ENCODE peak calls at places on chromosomes 11 and 22, in four cellular contexts. One of them, this sample, is unnamed.

GRCh38 chr11:44207292-44207691 is 102.6 kb downstream of the ALX4 start:
- DNase-seq in AG04450: no peak
- DNase-seq in PC-9: no peak
- DNase-seq in bronchial epithelial cell: no peak
- DNase-seq in this sample: no peak

GRCh38 chr11:215581-216037 is 8.1 kb downstream of the RIC8A start:
- DNase-seq in AG04450: no peak
- DNase-seq in PC-9: no peak
- DNase-seq in bronchial epithelial cell: no peak
- DNase-seq in this sample: no peak

GRCh38 chr11:70331901-70332300 is 61.4 kb downstream of the PPFIA1 start:
- DNase-seq in AG04450: no peak
- DNase-seq in PC-9: no peak
- DNase-seq in bronchial epithelial cell: no peak
- DNase-seq in this sample: no peak

GRCh38 chr11:75189911-75190310 is 39.0 kb downstream of the SLCO2B1 start:
- DNase-seq in AG04450: no peak
- DNase-seq in PC-9: no peak
- DNase-seq in bronchial epithelial cell: no peak
- DNase-seq in this sample: no peak

GRCh38 chr11:115580927-115581680 is 76.9 kb upstream of the CADM1 start:
- DNase-seq in AG04450: no peak
- DNase-seq in PC-9: no peak
- DNase-seq in bronchial epithelial cell: no peak
- DNase-seq in this sample: no peak

GRCh38 chr22:39439170-39439569 is 17.6 kb upstream of the MGAT3 start:
- DNase-seq in AG04450: no peak
- DNase-seq in PC-9: peak; percentile 60
- DNase-seq in bronchial epithelial cell: peak; percentile 72
- DNase-seq in this sample: no peak

GRCh38 chr22:28116261-28116673 is 197.2 kb upstream of the PITPNB start:
- DNase-seq in AG04450: peak; percentile 75
- DNase-seq in PC-9: peak; percentile 40
- DNase-seq in bronchial epithelial cell: peak; percentile 97
- DNase-seq in this sample: no peak

GRCh38 chr11:121416909-121417567 is 35.1 kb upstream of the SORL1 start:
- DNase-seq in AG04450: peak; percentile 15
- DNase-seq in PC-9: peak; percentile 90
- DNase-seq in bronchial epithelial cell: peak; percentile 77
- DNase-seq in this sample: peak; percentile 34

GRCh38 chr11:67105964-67106363 is 13.1 kb upstream of the KDM2A start:
- DNase-seq in AG04450: no peak
- DNase-seq in PC-9: no peak
- DNase-seq in bronchial epithelial cell: no peak
- DNase-seq in this sample: no peak

GRCh38 chr11:134686418-134686817 is 274.4 kb upstream of the B3GAT1 start:
- DNase-seq in AG04450: no peak
- DNase-seq in PC-9: no peak
- DNase-seq in bronchial epithelial cell: no peak
- DNase-seq in this sample: no peak

GRCh38 chr22:46851941-46852340 is 89.5 kb downstream of the TBC1D22A start:
- DNase-seq in AG04450: no peak
- DNase-seq in PC-9: peak; percentile 12
- DNase-seq in bronchial epithelial cell: no peak
- DNase-seq in this sample: no peak

GRCh38 chr22:37077802-37078448 is 26.4 kb downstream of the KCTD17 start:
- DNase-seq in AG04450: peak; percentile 10
- DNase-seq in PC-9: no peak
- DNase-seq in bronchial epithelial cell: peak; percentile 19
- DNase-seq in this sample: peak; percentile 93

GRCh38 chr11:109015283-109015682 is 350.4 kb downstream of the DDX10 start:
- DNase-seq in AG04450: peak; percentile 29
- DNase-seq in PC-9: peak; percentile 49
- DNase-seq in bronchial epithelial cell: peak; percentile 84
- DNase-seq in this sample: no peak

GRCh38 chr22:49603016-49603415 is 224.7 kb downstream of the BRD1 start:
- DNase-seq in AG04450: no peak
- DNase-seq in PC-9: no peak
- DNase-seq in bronchial epithelial cell: no peak
- DNase-seq in this sample: no peak

GRCh38 chr11:68997995-68998348 is 15.1 kb downstream of the MRGPRF start:
- DNase-seq in AG04450: no peak
- DNase-seq in PC-9: no peak
- DNase-seq in bronchial epithelial cell: no peak
- DNase-seq in this sample: no peak

GRCh38 chr11:116986521-116987105 is 111.6 kb downstream of the SIK3 start:
- DNase-seq in AG04450: no peak
- DNase-seq in PC-9: peak; percentile 98
- DNase-seq in bronchial epithelial cell: peak; percentile 97
- DNase-seq in this sample: no peak

GRCh38 chr11:1694846-1695547 is 2.0 kb upstream of the KRTAP5-6 start:
- DNase-seq in AG04450: no peak
- DNase-seq in PC-9: no peak
- DNase-seq in bronchial epithelial cell: no peak
- DNase-seq in this sample: no peak

GRCh38 chr11:112881461-112881860 is 79.8 kb upstream of the NCAM1 start:
- DNase-seq in AG04450: no peak
- DNase-seq in PC-9: peak; percentile 62
- DNase-seq in bronchial epithelial cell: peak; percentile 25
- DNase-seq in this sample: no peak

GRCh38 chr22:31098633-31099110 is 8.7 kb downstream of the SELENOM start:
- DNase-seq in AG04450: no peak
- DNase-seq in PC-9: peak; percentile 25
- DNase-seq in bronchial epithelial cell: no peak
- DNase-seq in this sample: no peak

GRCh38 chr11:45176996-45177395 is 30.6 kb downstream of the PRDM11 start:
- DNase-seq in AG04450: no peak
- DNase-seq in PC-9: no peak
- DNase-seq in bronchial epithelial cell: no peak
- DNase-seq in this sample: no peak

GRCh38 chr11:63502252-63502820 is 3.5 kb upstream of the LGALS12 start:
- DNase-seq in AG04450: no peak
- DNase-seq in PC-9: no peak
- DNase-seq in bronchial epithelial cell: no peak
- DNase-seq in this sample: no peak

GRCh38 chr11:58958500-58958899 is 19.2 kb downstream of the GLYATL1 start:
- DNase-seq in AG04450: no peak
- DNase-seq in PC-9: no peak
- DNase-seq in bronchial epithelial cell: peak; percentile 10
- DNase-seq in this sample: peak; percentile 58

GRCh38 chr11:94638902-94639373 is 71.8 kb downstream of the PIWIL4 start:
- DNase-seq in AG04450: no peak
- DNase-seq in PC-9: peak; percentile 52
- DNase-seq in bronchial epithelial cell: peak; percentile 39
- DNase-seq in this sample: no peak

GRCh38 chr11:43989162-43989961 is 46.9 kb downstream of the C11orf96 start:
- DNase-seq in AG04450: no peak
- DNase-seq in PC-9: no peak
- DNase-seq in bronchial epithelial cell: no peak
- DNase-seq in this sample: no peak

GRCh38 chr11:96180341-96180740 is 162.7 kb downstream of the MAML2 start:
- DNase-seq in AG04450: no peak
- DNase-seq in PC-9: no peak
- DNase-seq in bronchial epithelial cell: no peak
- DNase-seq in this sample: no peak

GRCh38 chr22:36775589-36775965 is 342 bp downstream of the IFT27 start:
- DNase-seq in AG04450: no peak
- DNase-seq in PC-9: no peak
- DNase-seq in bronchial epithelial cell: no peak
- DNase-seq in this sample: peak; percentile 36

GRCh38 chr22:49259870-49260615 is 567.6 kb downstream of the BRD1 start:
- DNase-seq in AG04450: no peak
- DNase-seq in PC-9: no peak
- DNase-seq in bronchial epithelial cell: no peak
- DNase-seq in this sample: no peak

GRCh38 chr22:17830041-17830961 is 56.0 kb upstream of the BID start:
- DNase-seq in AG04450: peak; percentile 37
- DNase-seq in PC-9: peak; percentile 50
- DNase-seq in bronchial epithelial cell: peak; percentile 78
- DNase-seq in this sample: peak; percentile 90

GRCh38 chr22:28822930-28823481 is 22.6 kb upstream of the XBP1 start:
- DNase-seq in AG04450: no peak
- DNase-seq in PC-9: peak; percentile 63
- DNase-seq in bronchial epithelial cell: no peak
- DNase-seq in this sample: no peak

GRCh38 chr11:19359425-19360000 is 118.8 kb upstream of the E2F8 start:
- DNase-seq in AG04450: peak; percentile 20
- DNase-seq in PC-9: no peak
- DNase-seq in bronchial epithelial cell: no peak
- DNase-seq in this sample: no peak

GRCh38 chr11:61749607-61750217 is 2.7 kb upstream of the MYRF start:
- DNase-seq in AG04450: no peak
- DNase-seq in PC-9: no peak
- DNase-seq in bronchial epithelial cell: no peak
- DNase-seq in this sample: no peak

GRCh38 chr22:44752285-44753188 is at the start of gene ARHGAP8:
- DNase-seq in AG04450: no peak
- DNase-seq in PC-9: no peak
- DNase-seq in bronchial epithelial cell: no peak
- DNase-seq in this sample: no peak

DNA sequence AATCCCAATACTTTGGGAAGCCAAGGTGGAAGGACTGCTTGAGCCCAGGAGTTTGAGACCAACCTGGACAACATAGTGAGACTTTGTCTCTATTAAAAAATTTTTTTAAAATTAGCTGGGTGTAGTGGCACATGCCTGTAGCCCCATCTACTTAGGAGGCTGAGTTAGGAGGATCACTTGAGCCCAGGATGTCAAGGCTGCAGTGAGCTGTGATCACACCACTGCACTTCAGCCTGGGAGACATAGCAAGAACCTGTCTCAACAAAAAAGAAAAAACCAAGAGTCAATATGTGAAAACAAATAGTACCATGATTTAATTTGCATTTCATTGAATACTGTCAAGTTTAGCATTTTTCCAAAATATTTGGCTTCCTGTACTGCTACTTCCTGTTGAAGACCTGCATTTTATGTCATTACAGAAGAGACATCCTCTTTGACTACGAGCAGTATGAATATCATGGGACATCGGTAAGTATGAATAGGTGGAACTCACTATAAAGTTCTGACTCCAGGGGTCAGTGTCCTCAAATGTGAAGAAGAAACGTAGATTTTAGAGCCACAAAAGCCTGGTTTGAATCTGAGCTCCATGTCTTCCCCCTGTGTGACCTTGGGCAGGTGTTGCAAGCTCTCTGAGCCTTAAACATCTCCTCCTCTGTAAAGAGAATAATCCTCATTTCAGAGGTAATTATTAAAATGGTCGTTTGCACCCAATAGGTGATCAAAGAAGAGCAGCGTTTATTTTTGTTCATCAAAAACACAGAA is 16.0 kb downstream of the CDC45 start:
- DNase-seq in AG04450: no peak
- DNase-seq in PC-9: no peak
- DNase-seq in bronchial epithelial cell: peak; percentile 52
- DNase-seq in this sample: no peak
- TF ChIP-seq CTCF in AG04450: peak; percentile 38
- TF ChIP-seq CTCF in PC-9: peak; percentile 21
- TF ChIP-seq CTCF in bronchial epithelial cell: peak; percentile 40
- TF ChIP-seq CTCF in this sample: no peak

GRCh38 chr22:24994070-24994763 is 41.7 kb downstream of the KIAA1671 start:
- DNase-seq in AG04450: no peak
- DNase-seq in PC-9: peak; percentile 97
- DNase-seq in bronchial epithelial cell: peak; percentile 98
- DNase-seq in this sample: no peak
- TF ChIP-seq CTCF in AG04450: no peak
- TF ChIP-seq CTCF in PC-9: peak; percentile 65
- TF ChIP-seq CTCF in bronchial epithelial cell: peak; percentile 76
- TF ChIP-seq CTCF in this sample: no peak

GRCh38 chr11:31529189-31529588 is 19.6 kb downstream of the ELP4 start:
- DNase-seq in AG04450: no peak
- DNase-seq in PC-9: no peak
- DNase-seq in bronchial epithelial cell: no peak
- DNase-seq in this sample: no peak
- TF ChIP-seq CTCF in AG04450: no peak
- TF ChIP-seq CTCF in PC-9: no peak
- TF ChIP-seq CTCF in bronchial epithelial cell: no peak
- TF ChIP-seq CTCF in this sample: no peak

DNA sequence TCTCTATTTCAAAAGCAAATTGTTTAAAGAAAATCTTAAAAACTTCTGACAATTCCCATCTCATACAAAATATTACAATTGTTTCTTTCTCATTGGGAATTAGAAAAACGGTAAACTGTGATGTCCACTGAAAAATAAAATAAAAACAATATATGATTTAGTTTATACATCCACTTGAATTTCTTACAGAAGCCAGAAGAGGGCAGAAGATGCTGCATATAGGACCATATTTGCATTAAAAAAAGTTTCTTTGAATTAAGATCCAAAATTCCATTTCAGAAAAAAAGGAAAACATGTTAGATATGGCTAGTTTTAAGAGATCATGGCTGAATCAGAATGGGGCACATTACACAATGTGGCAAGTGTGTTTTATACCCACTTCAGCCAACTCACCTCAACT is 39.3 kb upstream of the LRRC4C start:
- DNase-seq in AG04450: no peak
- DNase-seq in PC-9: no peak
- DNase-seq in bronchial epithelial cell: peak; percentile 23
- DNase-seq in this sample: no peak
- TF ChIP-seq CTCF in AG04450: no peak
- TF ChIP-seq CTCF in PC-9: peak; percentile 68
- TF ChIP-seq CTCF in bronchial epithelial cell: no peak
- TF ChIP-seq CTCF in this sample: no peak

DNA sequence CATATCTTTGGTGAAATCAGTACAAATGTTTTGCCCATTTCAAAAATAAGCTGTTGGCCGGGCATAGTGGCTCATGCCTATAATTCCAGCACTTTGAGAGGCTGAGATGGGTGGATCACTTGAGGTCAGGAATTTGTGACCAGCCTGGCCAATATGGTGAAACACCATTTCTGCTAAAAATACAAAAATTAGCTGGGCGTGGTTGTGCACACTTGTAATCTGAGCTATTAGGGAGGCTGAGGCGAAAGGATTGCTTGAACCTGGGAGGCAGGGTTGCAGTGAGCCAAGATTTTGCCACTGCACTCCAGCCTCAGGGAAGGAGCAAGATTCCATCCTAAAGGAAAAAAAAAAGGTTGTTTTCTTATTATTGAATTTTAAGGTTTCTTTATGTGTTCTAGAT is 136.0 kb downstream of the SWAP70 start:
- DNase-seq in AG04450: no peak
- DNase-seq in PC-9: no peak
- DNase-seq in bronchial epithelial cell: no peak
- DNase-seq in this sample: no peak
- TF ChIP-seq CTCF in AG04450: no peak
- TF ChIP-seq CTCF in PC-9: no peak
- TF ChIP-seq CTCF in bronchial epithelial cell: no peak
- TF ChIP-seq CTCF in this sample: no peak